ENCODE peak calls at places on chromosomes 7 and 10, in eight cellular contexts. U is kidney, A is fibroblast of the conjunctiva, R is amniotic stem cell, F is glomerular endothelial cell, D is cerebellar cortex, L is colonic mucosa, G is Right ventricle myocardium inferior. T is an unnamed sample.

GRCh38 chr10:92757066-92757716 is 67.4 kb downstream of the HHEX start:
- DNase-seq in R (peak), L (peak), D (peak), G (peak), U (peak), A (peak), F (no peak), T (peak)

GRCh38 chr10:78433722-78434535 is 400.3 kb downstream of the RPS24 start:
- DNase-seq in D (peak), U (no peak), L (no peak), A (no peak), F (no peak), G (no peak), R (no peak), T (no peak)

GRCh38 chr7:157674715-157675426 is 338.1 kb downstream of the DNAJB6 start:
- DNase-seq in R (no peak), D (no peak), U (no peak), L (no peak), G (peak), F (no peak), A (no peak), T (no peak)

GRCh38 chr10:43913676-43914235 is 265.1 kb upstream of the ZNF32 start:
- DNase-seq in G (no peak), R (no peak), D (no peak), A (no peak), F (no peak), L (no peak), U (no peak), T (no peak)

GRCh38 chr7:142645777-142646176 is 103.5 kb upstream of the PRSS1 start:
- DNase-seq in R (no peak), L (no peak), F (no peak), A (no peak), G (no peak), D (peak), U (no peak), T (no peak)

GRCh38 chr7:80411621-80412020 is 100.2 kb downstream of the GNAT3 start:
- DNase-seq in G (no peak), F (no peak), D (no peak), U (no peak), L (no peak), A (no peak), R (no peak), T (no peak)

GRCh38 chr10:43595739-43596298 is 10.4 kb upstream of the ZNF485 start:
- DNase-seq in L (no peak), U (no peak), A (no peak), F (no peak), R (no peak), G (no peak), D (no peak), T (no peak)

GRCh38 chr7:150627959-150628358 is 4.2 kb downstream of the GIMAP6 start:
- DNase-seq in G (no peak), F (no peak), D (no peak), L (no peak), U (no peak), A (no peak), R (no peak), T (no peak)

GRCh38 chr7:522071-522937 is 2.7 kb upstream of the PDGFA start:
- DNase-seq in D (no peak), L (peak), R (no peak), U (peak), G (no peak), F (no peak), A (no peak), T (no peak)

GRCh38 chr10:4661572-4662255 is 164.3 kb upstream of the AKR1E2 start:
- DNase-seq in R (no peak), U (no peak), F (no peak), A (no peak), L (peak), D (peak), G (peak), T (peak)

GRCh38 chr10:88642991-88643390 is 21.3 kb upstream of the LIPF start:
- DNase-seq in F (no peak), A (no peak), L (no peak), R (no peak), D (no peak), U (no peak), G (no peak), T (no peak)

GRCh38 chr7:135981958-135982646 is 4.9 kb upstream of the MTPN start:
- DNase-seq in U (no peak), F (no peak), D (no peak), A (no peak), L (no peak), G (no peak), R (no peak), T (no peak)

GRCh38 chr10:78817361-78817760 is 251.4 kb upstream of the ZMIZ1 start:
- DNase-seq in R (no peak), F (no peak), U (no peak), L (no peak), A (no peak), D (no peak), G (no peak), T (no peak)

GRCh38 chr7:64876792-64877713 is 26.0 kb upstream of the ZNF273 start:
- DNase-seq in R (no peak), L (peak), A (no peak), F (no peak), G (no peak), D (peak), U (peak), T (peak)

GRCh38 chr10:95346715-95347401 is 56.1 kb upstream of the PDLIM1 start:
- DNase-seq in F (no peak), U (no peak), G (no peak), D (no peak), A (no peak), L (no peak), R (no peak), T (no peak)

GRCh38 chr7:35365523-35365922 is 111.6 kb upstream of the TBX20 start:
- DNase-seq in R (no peak), U (no peak), D (no peak), G (no peak), F (no peak), L (no peak), A (no peak), T (no peak)

GRCh38 chr10:70186090-70186489 is 15.8 kb upstream of the SAR1A start:
- DNase-seq in L (no peak), A (no peak), F (no peak), D (no peak), U (no peak), G (no peak), R (no peak), T (no peak)

GRCh38 chr7:151248191-151249033 is at the start of gene SMARCD3:
- DNase-seq in R (no peak), A (no peak), G (peak), U (peak), L (peak), F (no peak), D (peak), T (no peak)

GRCh38 chr10:10044959-10045764 is 972.5 kb upstream of the CELF2 start:
- DNase-seq in U (no peak), D (no peak), L (no peak), R (no peak), A (no peak), F (no peak), G (no peak), T (no peak)

T was measured in lower leg skin.